ENCODE peak calls at places on chromosomes 3 and 15, in nine cellular contexts. T, B, S, C, A, O, G, V and K are unnamed samples.
A peak's percentile ranks its signal among the peaks of the same experiment; 100 is the strongest.

GRCh38 chr3:16866447-16867025 is 18.2 kb upstream of the PLCL2 start:
- DNase-seq in G (no peak), O (no peak), T (no peak), B (peak; percentile 29), A (no peak), C (no peak), S (no peak), V (no peak), K (no peak)

GRCh38 chr15:100771745-100772144 is 107.9 kb upstream of the ALDH1A3 start:
- DNase-seq in O (no peak), A (no peak), C (no peak), G (no peak), B (no peak), V (no peak), S (peak; percentile 3), T (no peak), K (no peak)

GRCh38 chr15:70257573-70258220 is 160.0 kb upstream of the TLE3 start:
- DNase-seq in A (no peak), T (no peak), C (no peak), S (no peak), V (peak; percentile 73), B (no peak), O (no peak), G (no peak), K (no peak)

GRCh38 chr3:42114130-42114529 is 23.0 kb downstream of the TRAK1 start:
- DNase-seq in O (no peak), T (no peak), V (no peak), A (no peak), G (no peak), C (no peak), S (no peak), B (no peak), K (no peak)

GRCh38 chr3:107753988-107754387 is 231.2 kb downstream of the BBX start:
- DNase-seq in S (no peak), O (no peak), C (no peak), T (no peak), B (no peak), V (no peak), G (no peak), A (no peak), K (no peak)

GRCh38 chr3:127304121-127304744 is 16.4 kb upstream of the PRR20G start:
- DNase-seq in T (no peak), C (no peak), A (no peak), G (no peak), B (no peak), O (no peak), S (no peak), V (peak; percentile 91), K (no peak)

GRCh38 chr3:51799879-51800757 is 21.1 kb upstream of the IQCF6 start:
- DNase-seq in S (peak; percentile 59), B (peak; percentile 60), T (no peak), G (no peak), O (peak; percentile 17), A (no peak), V (no peak), C (no peak), K (no peak)

GRCh38 chr3:195204360-195205166 is 66.4 kb downstream of the XXYLT1 start:
- DNase-seq in G (no peak), B (no peak), T (no peak), S (no peak), O (no peak), V (no peak), A (no peak), C (no peak), K (no peak)

GRCh38 chr15:77097317-77097721 is 26.4 kb upstream of the TSPAN3 start:
- DNase-seq in B (no peak), A (no peak), G (no peak), S (no peak), T (no peak), O (no peak), C (no peak), V (no peak), K (no peak)

GRCh38 chr3:73295511-73296257 is 234.2 kb downstream of the EBLN2 start:
- DNase-seq in A (no peak), T (no peak), V (no peak), C (no peak), B (no peak), G (no peak), S (no peak), O (no peak), K (no peak)

GRCh38 chr3:52568066-52568465 is 31.7 kb downstream of the UQCC5 start:
- DNase-seq in O (no peak), G (no peak), T (no peak), A (no peak), C (no peak), V (no peak), B (no peak), S (no peak), K (no peak)

GRCh38 chr15:46413799-46414198 is 779.0 kb downstream of the SQOR start:
- DNase-seq in O (no peak), C (no peak), T (no peak), V (no peak), A (no peak), B (no peak), G (no peak), S (no peak), K (no peak)

GRCh38 chr15:74631408-74631807 is 15.8 kb downstream of the CLK3 start:
- DNase-seq in C (no peak), B (no peak), G (no peak), O (no peak), S (no peak), A (no peak), V (no peak), T (no peak), K (no peak)

GRCh38 chr3:53703630-53704362 is 142.4 kb downstream of the CHDH start:
- DNase-seq in O (no peak), A (no peak), B (no peak), S (no peak), V (no peak), T (no peak), C (no peak), G (no peak), K (no peak)

GRCh38 chr3:170741756-170742530 is 128.1 kb downstream of the RPL22L1 start:
- DNase-seq in S (no peak), A (no peak), C (no peak), O (no peak), G (no peak), V (no peak), T (no peak), B (no peak), K (no peak)

GRCh38 chr15:34865531-34865930 is 70.2 kb upstream of the ACTC1 start:
- DNase-seq in V (no peak), O (no peak), A (no peak), C (no peak), S (no peak), G (no peak), T (no peak), B (no peak), K (no peak)

GRCh38 chr3:129486057-129487035 is 42.1 kb upstream of the RHO start:
- DNase-seq in C (no peak), B (no peak), V (no peak), O (no peak), G (no peak), T (no peak), S (peak; percentile 16), A (no peak), K (no peak)

GRCh38 chr15:48939686-48940085 is 24.0 kb downstream of the SHC4 start:
- DNase-seq in S (peak; percentile 69), A (no peak), G (no peak), C (no peak), T (no peak), B (no peak), O (no peak), V (no peak), K (no peak)

GRCh38 chr15:42359990-42360389 is 689 bp downstream of the CAPN3 start:
- DNase-seq in T (no peak), A (no peak), S (no peak), V (no peak), G (no peak), C (no peak), O (no peak), B (no peak), K (no peak)

GRCh38 chr3:189108032-189108431 is 63.7 kb upstream of the TPRG1 start:
- DNase-seq in O (no peak), G (no peak), B (no peak), S (no peak), C (no peak), A (no peak), T (no peak), V (no peak), K (no peak)

GRCh38 chr3:101690972-101691371 is 4.5 kb upstream of the RPL24 start:
- DNase-seq in O (no peak), G (no peak), S (no peak), B (no peak), C (no peak), A (no peak), V (no peak), T (no peak), K (no peak)

GRCh38 chr3:102745881-102746280 is 311.1 kb downstream of the ZPLD1 start:
- DNase-seq in A (no peak), B (no peak), V (no peak), S (no peak), C (no peak), O (no peak), T (no peak), G (no peak), K (no peak)

GRCh38 chr3:157631468-157631867 is 128.3 kb upstream of the VEPH1 start:
- DNase-seq in S (no peak), O (no peak), T (no peak), B (no peak), V (no peak), G (no peak), A (no peak), C (no peak), K (no peak)

GRCh38 chr3:4693620-4694019 is 200.5 kb downstream of the ITPR1 start:
- DNase-seq in B (no peak), T (no peak), O (no peak), A (no peak), C (no peak), S (no peak), V (no peak), G (no peak), K (no peak)

GRCh38 chr3:149832086-149832485 is 19.1 kb downstream of the RNF13 start:
- DNase-seq in A (no peak), S (peak; percentile 21), O (no peak), B (no peak), V (no peak), C (no peak), T (no peak), G (no peak), K (no peak)

GRCh38 chr3:129527262-129527661 is 1.2 kb upstream of the RHO start:
- DNase-seq in A (no peak), C (no peak), O (no peak), T (no peak), B (no peak), G (no peak), V (no peak), S (no peak), K (no peak)

GRCh38 chr3:28924744-28925360 is 356.0 kb upstream of the RBMS3 start:
- DNase-seq in C (no peak), G (no peak), B (no peak), A (no peak), S (no peak), O (no peak), T (no peak), V (no peak), K (no peak)

GRCh38 chr3:39362812-39363211 is 20.4 kb upstream of the SLC25A38 start:
- DNase-seq in C (no peak), T (no peak), G (no peak), A (no peak), B (no peak), S (no peak), V (no peak), O (no peak), K (no peak)

GRCh38 chr15:89075846-89076245 is 12.4 kb upstream of the ABHD2 start:
- DNase-seq in V (no peak), T (no peak), B (no peak), A (no peak), S (no peak), G (no peak), C (no peak), O (no peak), K (no peak)

GRCh38 chr3:153901152-153901551 is 220.0 kb upstream of the ARHGEF26 start:
- DNase-seq in V (no peak), G (no peak), O (no peak), B (no peak), T (no peak), S (no peak), A (no peak), C (no peak), K (no peak)

GRCh38 chr3:48694610-48695051 is 8.9 kb upstream of the NCKIPSD start:
- DNase-seq in G (no peak), S (peak; percentile 81), B (no peak), C (no peak), O (no peak), V (peak; percentile 69), T (no peak), A (no peak), K (no peak)